ENCODE peak calls at places on chromosomes 1 and 21, in nine cellular contexts. L is tibial nerve, O is K562, I is heart left ventricle, C is testis, Z is ovary, P is IMR-90, Y is spleen, U is body of pancreas. E is an unnamed sample. For H3K36me3, the result is how much of the 10 kb centered on the place peaks cover.

GRCh38 chr1:26307363-26307781 is 936 bp upstream of the UBXN11 start:
- DNase-seq in U (no peak), Y (no peak), Z (no peak), P (no peak), O (no peak), C (no peak), L (no peak), I (no peak), E (no peak)

GRCh38 chr1:5847013-5847654 is 145.1 kb downstream of the NPHP4 start:
- DNase-seq in O (peak), I (no peak), Y (no peak), U (no peak), Z (no peak), C (peak), L (no peak), P (peak), E (no peak)

GRCh38 chr1:56577859-56578663 is 1.3 kb downstream of the PLPP3 start:
- DNase-seq in P (peak), Y (peak), C (peak), I (peak), O (no peak), L (peak), U (peak), Z (peak), E (peak)

GRCh38 chr1:6225651-6226050 is 10.1 kb downstream of the ICMT start:
- DNase-seq in C (no peak), O (no peak), Z (no peak), I (no peak), L (no peak), P (no peak), Y (no peak), U (no peak), E (no peak)

GRCh38 chr1:23475134-23475628 is 8.8 kb downstream of the ASAP3 start:
- DNase-seq in Z (no peak), Y (no peak), I (peak), U (no peak), C (no peak), O (peak), L (peak), P (peak), E (no peak)

GRCh38 chr21:35303085-35303484 is 254.0 kb upstream of the RUNX1 start:
- DNase-seq in U (no peak), I (no peak), O (no peak), L (no peak), C (no peak), Z (no peak), P (peak), Y (no peak), E (no peak)

GRCh38 chr1:172602706-172603105 is 56.2 kb upstream of the FASLG start:
- DNase-seq in Z (no peak), Y (no peak), U (no peak), P (no peak), C (no peak), I (no peak), L (no peak), O (no peak), E (no peak)

GRCh38 chr1:47644216-47644581 is 206.4 kb downstream of the FOXD2 start:
- DNase-seq in O (no peak), Z (no peak), P (no peak), I (no peak), C (no peak), Y (no peak), L (no peak), U (no peak), E (no peak)

GRCh38 chr1:109918077-109918606 is 7.5 kb downstream of the CSF1 start:
- DNase-seq in Y (peak), L (no peak), Z (no peak), U (no peak), P (no peak), I (no peak), O (peak), C (no peak), E (no peak)

GRCh38 chr1:78840447-78841251 is 165.9 kb downstream of the ADGRL4 start:
- DNase-seq in C (no peak), Z (no peak), Y (no peak), U (peak), P (peak), L (peak), O (no peak), I (peak), E (no peak)

DNA sequence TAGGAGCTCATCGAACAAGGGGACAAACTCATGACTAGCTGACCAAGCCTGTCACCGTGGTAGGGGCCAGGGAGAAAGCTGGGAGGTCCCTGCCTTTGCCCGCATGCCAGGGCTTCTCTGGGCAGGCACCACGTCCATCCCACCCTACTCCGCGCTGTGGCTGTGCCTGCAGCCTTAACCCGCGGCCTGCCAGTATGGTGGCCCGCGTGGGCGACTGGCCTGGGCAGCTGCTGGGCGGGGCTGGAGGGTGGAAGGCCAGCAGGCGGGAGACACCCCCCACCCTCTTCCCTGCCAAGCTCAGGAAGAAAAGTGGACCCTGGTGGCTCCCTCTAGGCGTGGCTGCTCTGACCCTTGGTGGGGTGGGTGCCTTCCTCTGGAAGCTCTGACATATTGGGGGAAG is 3.5 kb upstream of the SKI start:
- DNase-seq in L (no peak), O (no peak), U (no peak), I (no peak), P (no peak), C (no peak), Y (peak), Z (no peak), E (no peak)
- TF ChIP-seq POLR2A in L (no peak), O (no peak), U (no peak), I (no peak), P (no peak), C (no peak), Y (no peak), Z (no peak), E (no peak)

GRCh38 chr1:46490603-46491499 is 1.2 kb downstream of the DMBX1 start:
- DNase-seq in P (no peak), Z (no peak), C (no peak), U (no peak), L (no peak), O (no peak), Y (peak), I (no peak), E (no peak)
- H3K4me3 ChIP-seq in P (no peak), Z (no peak), C (peak), U (no peak), L (no peak), O (no peak), Y (peak), I (peak), E (no peak)

DNA sequence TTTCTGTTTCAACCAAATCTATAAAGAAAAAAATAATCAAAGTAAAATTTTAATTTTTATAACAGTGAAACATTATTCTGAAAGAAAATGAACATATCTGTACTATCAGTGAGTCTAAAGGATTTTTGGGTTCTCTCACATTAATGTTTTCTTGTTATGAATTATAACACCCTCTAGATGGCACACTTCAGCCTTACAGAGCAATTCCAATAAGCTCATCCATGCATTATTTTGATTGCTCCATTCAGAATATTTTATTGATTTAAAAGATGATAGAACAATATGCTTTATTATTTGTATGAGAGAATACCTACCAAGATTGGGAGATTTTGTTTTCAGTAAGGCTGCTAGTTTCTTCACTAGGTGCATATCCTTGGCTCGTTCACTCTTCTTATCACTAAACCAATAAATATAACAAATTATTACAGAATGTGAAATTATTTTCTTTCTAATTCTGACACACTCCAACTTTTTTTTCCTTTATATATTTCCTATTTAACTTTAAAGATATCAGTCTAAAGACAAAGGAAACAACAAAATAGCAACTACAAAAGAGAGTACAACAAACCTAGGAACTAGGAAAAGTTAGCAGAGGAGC is 82.4 kb downstream of the RAB3GAP2 start:
- DNase-seq in Y (no peak), Z (no peak), P (peak), C (no peak), U (no peak), O (peak), I (no peak), L (no peak), E (no peak)
- H3K36me3 ChIP-seq in Y (half or more), Z (under half), P (under half), C (under half), U (under half), O (half or more), I (half or more), L (half or more), E (under half)

DNA sequence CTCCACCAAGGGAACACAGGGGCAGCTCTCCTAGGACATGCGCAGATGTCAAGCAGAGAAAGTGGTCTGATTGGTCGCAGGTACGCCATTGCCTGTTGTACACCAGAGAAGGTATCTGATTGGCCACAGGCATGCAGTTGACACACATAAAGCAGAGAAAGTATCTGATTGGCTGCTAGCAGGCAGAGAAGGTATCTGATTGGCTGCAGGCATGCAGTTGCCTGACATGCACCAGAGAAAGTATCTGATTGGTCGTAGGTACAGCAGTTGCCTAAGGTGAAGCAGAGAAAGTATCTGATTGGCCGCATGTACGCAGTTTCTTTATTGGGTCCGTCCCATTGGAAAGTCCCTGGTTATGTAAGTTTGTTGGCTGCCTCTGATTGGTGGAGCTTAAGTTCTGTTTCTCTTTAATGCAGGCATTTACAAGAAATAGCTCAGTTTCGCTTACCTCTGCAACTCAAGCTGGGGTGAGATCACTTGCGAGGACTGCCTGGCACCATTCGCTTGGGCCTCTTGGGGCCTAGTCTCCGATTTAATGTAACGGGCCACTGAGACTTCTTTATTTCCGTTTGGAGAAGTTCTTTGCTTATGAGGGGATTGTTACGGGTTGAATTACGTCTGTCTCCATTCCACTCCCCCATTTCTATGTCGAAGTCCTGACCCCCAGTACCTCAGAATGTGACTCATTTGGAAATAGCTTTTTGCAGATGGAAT is 74.2 kb downstream of the SIK1 start:
- DNase-seq in P (no peak), I (no peak), Z (no peak), L (no peak), C (peak), U (no peak), O (peak), Y (no peak), E (no peak)
- TF ChIP-seq POLR2A in P (no peak), I (no peak), Z (no peak), L (no peak), C (no peak), U (no peak), O (no peak), Y (no peak), E (no peak)

E was measured in uterus.